ENCODE peak calls at places on chromosome X, in six cellular contexts. R is lower lobe of right lung, B is mammary epithelial cell, O is tibial nerve, L is mucosa of descending colon, U is PC-9. X is an unnamed sample.

GRCh38 chrX:49915352-49916222 is 6.8 kb upstream of the CLCN5 start:
- DNase-seq in L (no peak), R (no peak), B (peak), O (peak), U (no peak), X (peak)

GRCh38 chrX:13669246-13669689 is 16.3 kb downstream of the TCEANC start:
- DNase-seq in B (peak), U (peak), O (peak), R (peak), L (peak), X (peak)

GRCh38 chrX:70970482-70970999 is 39.6 kb upstream of the SLC7A3 start:
- DNase-seq in B (peak), R (no peak), O (no peak), L (no peak), U (no peak), X (peak)

GRCh38 chrX:101595739-101596419 is 21.9 kb downstream of the ARMCX6 start:
- DNase-seq in R (no peak), L (no peak), B (peak), U (peak), O (peak), X (peak)

GRCh38 chrX:65667503-65668355 is at the start of gene MSN:
- DNase-seq in L (peak), B (peak), R (peak), O (peak), U (peak), X (peak)

GRCh38 chrX:14529288-14529989 is at the start of gene GLRA2:
- DNase-seq in U (no peak), O (no peak), R (no peak), B (peak), L (peak), X (peak)

GRCh38 chrX:111375747-111376146 is 36.2 kb downstream of the DCX start:
- DNase-seq in U (no peak), L (no peak), B (peak), O (no peak), R (no peak), X (peak)

GRCh38 chrX:103253608-103254007 is 1.3 kb downstream of the TCEAL8 start:
- DNase-seq in O (no peak), B (no peak), L (no peak), U (no peak), R (no peak), X (peak)

GRCh38 chrX:110042521-110042920 is 39.6 kb downstream of the TMEM164 start:
- DNase-seq in O (no peak), U (no peak), R (no peak), L (no peak), B (peak), X (peak)

GRCh38 chrX:124010157-124010556 is 48.7 kb downstream of the STAG2 start:
- DNase-seq in O (no peak), L (no peak), U (no peak), R (no peak), B (peak), X (peak)

GRCh38 chrX:68354869-68355628 is 78.2 kb downstream of the OPHN1 start:
- DNase-seq in L (no peak), B (no peak), O (no peak), U (no peak), R (no peak), X (no peak)

GRCh38 chrX:26262121-26262523 is 46.2 kb downstream of the MAGEB5 start:
- DNase-seq in R (no peak), L (no peak), U (no peak), B (peak), O (no peak), X (peak)

GRCh38 chrX:15567886-15568616 is 32.7 kb downstream of the ACE2 start:
- DNase-seq in U (no peak), R (no peak), O (no peak), B (peak), L (no peak), X (no peak)

GRCh38 chrX:87663421-87663820 is 145.8 kb downstream of the KLHL4 start:
- DNase-seq in B (peak), L (no peak), R (no peak), O (no peak), U (no peak), X (no peak)

GRCh38 chrX:22278375-22278774 is 5.7 kb downstream of the CBLL2 start:
- DNase-seq in R (no peak), B (peak), O (no peak), L (no peak), U (no peak), X (no peak)

GRCh38 chrX:11532291-11533075 is 133.2 kb downstream of the ARHGAP6 start:
- DNase-seq in B (no peak), O (no peak), R (no peak), U (no peak), L (no peak), X (peak)

GRCh38 chrX:133434197-133434820 is 19.0 kb upstream of the GPC4 start:
- DNase-seq in B (no peak), O (no peak), L (no peak), R (no peak), U (no peak), X (no peak)

GRCh38 chrX:56233682-56234081 is 1.5 kb downstream of the KLF8 start:
- DNase-seq in B (peak), R (peak), U (peak), L (peak), O (peak), X (peak)

GRCh38 chrX:100424012-100424411 is 13.9 kb upstream of the PCDH19 start:
- DNase-seq in U (no peak), R (no peak), B (no peak), O (no peak), L (no peak), X (no peak)

GRCh38 chrX:30023451-30023850 is 191.9 kb upstream of the MAGEB2 start:
- DNase-seq in B (no peak), U (no peak), O (no peak), R (no peak), L (no peak), X (no peak)

GRCh38 chrX:18643853-18644252 is 28.1 kb downstream of the RS1 start:
- DNase-seq in L (no peak), O (no peak), U (no peak), B (no peak), R (no peak), X (no peak)

GRCh38 chrX:133776072-133776471 is 209.3 kb downstream of the GPC3 start:
- DNase-seq in L (peak), R (peak), B (no peak), O (no peak), U (peak), X (no peak)

GRCh38 chrX:16666541-16666940 is 16.6 kb downstream of the S100G start:
- DNase-seq in R (no peak), O (no peak), B (no peak), U (peak), L (no peak), X (peak)

GRCh38 chrX:83521905-83522304 is 13.8 kb downstream of the POU3F4 start:
- DNase-seq in U (no peak), L (no peak), O (no peak), B (no peak), R (no peak), X (no peak)

GRCh38 chrX:117059848-117060247 is 597.1 kb upstream of the CT83 start:
- DNase-seq in O (no peak), R (no peak), B (no peak), U (no peak), L (no peak), X (no peak)

GRCh38 chrX:9882669-9883446 is 84.3 kb upstream of the CLDN34 start:
- DNase-seq in L (no peak), R (no peak), U (no peak), O (no peak), B (no peak), X (peak)

GRCh38 chrX:128020701-128021100 is 31.5 kb downstream of the ACTRT1 start:
- DNase-seq in B (peak), U (peak), R (no peak), L (no peak), O (no peak), X (no peak)

GRCh38 chrX:37353646-37354045 is 4.5 kb downstream of the PRRG1 start:
- DNase-seq in L (no peak), R (no peak), O (no peak), B (no peak), U (no peak), X (no peak)

GRCh38 chrX:149487292-149487691 is 17.8 kb downstream of the IDS start:
- DNase-seq in O (no peak), R (no peak), B (peak), U (no peak), L (no peak), X (no peak)

GRCh38 chrX:112841114-112841819 is 636 bp upstream of the AMOT start:
- DNase-seq in L (peak), B (peak), U (peak), O (peak), R (peak), X (peak)

GRCh38 chrX:13223868-13224555 is 95.8 kb downstream of the ATXN3L start:
- DNase-seq in L (no peak), B (peak), O (no peak), R (no peak), U (peak), X (peak)

GRCh38 chrX:39195156-39195555 is 393.9 kb downstream of the MID1IP1 start:
- DNase-seq in L (no peak), O (no peak), R (no peak), B (no peak), U (no peak), X (no peak)

GRCh38 chrX:104166735-104167436 is 633 bp downstream of the FAM199X start:
- DNase-seq in B (no peak), L (no peak), R (no peak), U (no peak), O (peak), X (peak)

GRCh38 chrX:49053223-49054072 is 5.4 kb upstream of the CCDC120 start:
- DNase-seq in O (no peak), R (peak), L (peak), U (peak), B (no peak), X (peak)

GRCh38 chrX:40852573-40852972 is 117.2 kb upstream of the MED14 start:
- DNase-seq in B (no peak), U (no peak), R (no peak), O (no peak), L (no peak), X (no peak)
- H3K4me3 ChIP-seq in B (no peak), U (no peak), R (no peak), O (no peak), L (no peak), X (no peak)

GRCh38 chrX:130990723-130991122 is 67.4 kb upstream of the ARHGAP36 start:
- DNase-seq in U (no peak), R (no peak), B (no peak), L (no peak), O (no peak), X (no peak)

GRCh38 chrX:130995351-130995967 is 62.7 kb upstream of the ARHGAP36 start:
- DNase-seq in O (no peak), U (no peak), B (no peak), R (no peak), L (no peak), X (no peak)

GRCh38 chrX:130999360-130999759 is 58.8 kb upstream of the ARHGAP36 start:
- DNase-seq in B (no peak), U (no peak), O (no peak), R (no peak), L (no peak), X (no peak)

DNA sequence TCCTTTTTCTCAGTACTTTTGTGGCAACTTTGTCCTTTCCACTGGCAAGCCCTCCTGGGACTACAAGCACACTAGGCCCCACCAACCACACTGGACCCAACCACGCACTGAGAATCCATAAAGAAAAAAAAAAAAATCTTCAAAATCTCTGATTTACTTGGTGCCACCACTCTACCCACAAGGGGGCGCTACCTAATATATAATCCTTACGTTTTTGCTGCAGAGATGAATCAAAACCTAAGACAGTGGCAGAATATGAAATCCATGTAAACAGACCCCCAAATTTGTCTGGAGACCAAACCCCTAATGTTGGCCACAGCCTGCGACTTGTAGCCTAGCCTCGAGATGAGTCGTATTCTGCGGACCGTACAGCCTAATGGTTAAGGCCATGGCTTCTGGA is 63.5 kb upstream of the ARHGAP36 start:
- DNase-seq in R (no peak), B (no peak), L (no peak), O (peak), U (peak), X (peak)
- TF ChIP-seq CTCF in R (peak), B (peak), L (no peak), O (no peak), U (peak), X (peak)

DNA sequence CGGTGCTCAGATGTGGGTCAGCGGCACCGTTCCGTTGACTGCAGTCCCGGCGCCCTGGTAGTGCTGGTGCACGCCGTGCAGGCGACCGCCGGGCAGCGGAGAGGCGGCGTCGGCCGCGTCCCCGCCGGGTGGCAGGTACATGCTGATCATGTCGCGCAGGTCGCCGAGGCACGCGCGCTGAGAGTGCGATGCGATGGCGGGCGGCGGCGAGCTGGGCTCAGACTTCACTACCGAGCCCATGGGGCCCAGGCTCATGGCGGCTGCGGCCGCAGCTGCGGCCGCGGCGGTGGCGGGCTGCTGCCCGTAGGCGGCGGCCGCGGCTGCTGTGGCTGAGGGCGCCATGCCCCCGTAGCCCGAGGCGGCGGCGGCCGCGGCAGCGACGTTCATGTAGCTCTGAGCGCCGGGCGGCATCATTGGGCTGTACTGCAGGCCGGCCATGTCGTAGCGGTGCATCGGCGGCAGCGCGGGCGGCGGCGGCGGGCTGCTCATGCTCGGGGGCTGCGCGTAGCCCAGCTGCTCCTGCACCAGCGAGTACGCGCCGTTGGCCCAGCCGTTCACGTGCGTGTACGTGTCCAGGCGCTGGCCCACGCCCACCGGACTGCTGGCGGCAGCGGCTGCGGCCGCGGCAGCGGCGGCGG is 1.0 kb downstream of the SOX3 start:
- DNase-seq in U (no peak), L (peak), B (no peak), R (no peak), O (no peak), X (no peak)
- H3K4me3 ChIP-seq in U (no peak), L (no peak), B (no peak), R (peak), O (peak), X (no peak)

DNA sequence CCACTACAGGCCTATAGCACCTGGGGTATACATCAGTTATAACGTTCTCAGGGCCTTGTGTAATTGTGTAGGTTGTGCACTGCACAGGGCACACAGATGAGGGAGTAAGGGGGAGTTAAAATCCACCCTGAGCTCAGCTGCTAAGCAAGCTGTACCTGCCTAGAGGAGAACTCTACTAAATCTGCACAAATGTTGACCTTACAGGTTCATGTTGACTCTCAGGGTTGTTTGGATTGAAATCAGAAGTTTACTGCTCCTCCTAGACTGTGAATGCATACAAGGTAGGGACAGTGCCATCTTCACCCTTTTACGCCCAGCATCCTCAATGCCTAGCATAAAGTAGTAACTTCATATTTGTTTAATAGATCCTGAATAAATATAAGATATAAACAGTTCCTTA is 89.8 kb downstream of the SMARCA1 start:
- DNase-seq in L (no peak), O (no peak), R (no peak), B (no peak), U (no peak), X (no peak)
- TF ChIP-seq CTCF in L (no peak), O (no peak), R (no peak), B (no peak), U (no peak), X (no peak)

GRCh38 chrX:119573840-119574393 is 446 bp upstream of the UBE2A start:
- DNase-seq in U (peak), L (no peak), B (peak), O (peak), R (no peak), X (peak)
- H3K4me3 ChIP-seq in U (peak), L (peak), B (peak), O (peak), R (peak), X (peak)

GRCh38 chrX:47562615-47563243 is 1.7 kb downstream of the ARAF start:
- DNase-seq in L (no peak), O (no peak), B (no peak), U (no peak), R (no peak), X (peak)
- TF ChIP-seq CTCF in L (no peak), O (peak), B (peak), U (no peak), R (peak), X (peak)